ENCODE peak calls at places on chromosomes 2 and 18, in seven cellular contexts. One of them, this sample, is unnamed.

GRCh38 chr2:215695876-215696275 is 260.0 kb upstream of the FN1 start:
- DNase-seq in lung: no peak
- DNase-seq in MM.1S: no peak
- DNase-seq in upper lobe of right lung: no peak
- DNase-seq in fibroblast of villous mesenchyme: peak
- DNase-seq in tibial artery: no peak
- DNase-seq in GM12865: no peak
- DNase-seq in this sample: no peak

GRCh38 chr2:239760596-239760995 is 264.5 kb downstream of the NDUFA10 start:
- DNase-seq in lung: no peak
- DNase-seq in tibial artery: no peak
- DNase-seq in upper lobe of right lung: peak
- DNase-seq in GM12865: no peak
- DNase-seq in fibroblast of villous mesenchyme: no peak
- DNase-seq in MM.1S: no peak
- DNase-seq in this sample: no peak

GRCh38 chr2:205800257-205800656 is 118.0 kb downstream of the NRP2 start:
- DNase-seq in tibial artery: no peak
- DNase-seq in GM12865: no peak
- DNase-seq in upper lobe of right lung: no peak
- DNase-seq in lung: no peak
- DNase-seq in MM.1S: no peak
- DNase-seq in fibroblast of villous mesenchyme: peak
- DNase-seq in this sample: no peak

GRCh38 chr2:85243101-85244072 is 84.4 kb downstream of the TGOLN2 start:
- DNase-seq in fibroblast of villous mesenchyme: no peak
- DNase-seq in MM.1S: no peak
- DNase-seq in tibial artery: peak
- DNase-seq in GM12865: peak
- DNase-seq in upper lobe of right lung: peak
- DNase-seq in lung: peak
- DNase-seq in this sample: no peak

GRCh38 chr18:41457730-41458129 is 497.3 kb upstream of the PIK3C3 start:
- DNase-seq in upper lobe of right lung: no peak
- DNase-seq in MM.1S: no peak
- DNase-seq in lung: no peak
- DNase-seq in fibroblast of villous mesenchyme: no peak
- DNase-seq in tibial artery: no peak
- DNase-seq in GM12865: no peak
- DNase-seq in this sample: no peak

GRCh38 chr2:76640905-76641304 is 881.3 kb downstream of the LRRTM4 start:
- DNase-seq in GM12865: no peak
- DNase-seq in MM.1S: no peak
- DNase-seq in fibroblast of villous mesenchyme: no peak
- DNase-seq in tibial artery: no peak
- DNase-seq in lung: no peak
- DNase-seq in upper lobe of right lung: no peak
- DNase-seq in this sample: no peak

GRCh38 chr2:86370579-86370978 is 33.2 kb upstream of the REEP1 start:
- DNase-seq in lung: no peak
- DNase-seq in MM.1S: no peak
- DNase-seq in tibial artery: no peak
- DNase-seq in fibroblast of villous mesenchyme: no peak
- DNase-seq in GM12865: no peak
- DNase-seq in upper lobe of right lung: no peak
- DNase-seq in this sample: no peak

GRCh38 chr2:45879936-45880335 is 228.5 kb downstream of the PRKCE start:
- DNase-seq in GM12865: no peak
- DNase-seq in lung: no peak
- DNase-seq in tibial artery: no peak
- DNase-seq in fibroblast of villous mesenchyme: no peak
- DNase-seq in MM.1S: no peak
- DNase-seq in upper lobe of right lung: no peak
- DNase-seq in this sample: no peak

GRCh38 chr2:216372761-216373291 is 543 bp upstream of the MARCHF4 start:
- DNase-seq in MM.1S: no peak
- DNase-seq in fibroblast of villous mesenchyme: peak
- DNase-seq in lung: no peak
- DNase-seq in GM12865: no peak
- DNase-seq in upper lobe of right lung: no peak
- DNase-seq in tibial artery: no peak
- DNase-seq in this sample: no peak

GRCh38 chr2:45469314-45470099 is 141.6 kb downstream of the SRBD1 start:
- DNase-seq in upper lobe of right lung: no peak
- DNase-seq in tibial artery: peak
- DNase-seq in lung: no peak
- DNase-seq in fibroblast of villous mesenchyme: peak
- DNase-seq in MM.1S: peak
- DNase-seq in GM12865: peak
- DNase-seq in this sample: no peak

GRCh38 chr2:51000849-51001617 is 30.9 kb downstream of the NRXN1 start:
- DNase-seq in fibroblast of villous mesenchyme: no peak
- DNase-seq in upper lobe of right lung: no peak
- DNase-seq in tibial artery: no peak
- DNase-seq in GM12865: no peak
- DNase-seq in lung: no peak
- DNase-seq in MM.1S: no peak
- DNase-seq in this sample: no peak

GRCh38 chr2:188884552-188884951 is 89.6 kb upstream of the COL3A1 start:
- DNase-seq in GM12865: no peak
- DNase-seq in lung: no peak
- DNase-seq in tibial artery: no peak
- DNase-seq in MM.1S: no peak
- DNase-seq in fibroblast of villous mesenchyme: peak
- DNase-seq in upper lobe of right lung: no peak
- DNase-seq in this sample: no peak

GRCh38 chr18:38933910-38934510 is 1368.4 kb upstream of the CELF4 start:
- DNase-seq in fibroblast of villous mesenchyme: no peak
- DNase-seq in tibial artery: no peak
- DNase-seq in upper lobe of right lung: no peak
- DNase-seq in GM12865: peak
- DNase-seq in MM.1S: no peak
- DNase-seq in lung: no peak
- DNase-seq in this sample: no peak

GRCh38 chr18:58541137-58541788 is 87.6 kb downstream of the ALPK2 start:
- DNase-seq in tibial artery: no peak
- DNase-seq in lung: no peak
- DNase-seq in MM.1S: peak
- DNase-seq in GM12865: peak
- DNase-seq in upper lobe of right lung: no peak
- DNase-seq in fibroblast of villous mesenchyme: no peak
- DNase-seq in this sample: peak

GRCh38 chr2:64405476-64406406 is 48.2 kb upstream of the LGALSL start:
- DNase-seq in tibial artery: peak
- DNase-seq in upper lobe of right lung: no peak
- DNase-seq in GM12865: no peak
- DNase-seq in MM.1S: no peak
- DNase-seq in lung: no peak
- DNase-seq in fibroblast of villous mesenchyme: peak
- DNase-seq in this sample: peak

GRCh38 chr18:75116809-75117208 is 92.1 kb downstream of the PTGR3 start:
- DNase-seq in fibroblast of villous mesenchyme: no peak
- DNase-seq in upper lobe of right lung: no peak
- DNase-seq in MM.1S: no peak
- DNase-seq in lung: no peak
- DNase-seq in GM12865: no peak
- DNase-seq in tibial artery: no peak
- DNase-seq in this sample: no peak

GRCh38 chr2:150100834-150101233 is 386.6 kb downstream of the RND3 start:
- DNase-seq in MM.1S: no peak
- DNase-seq in GM12865: no peak
- DNase-seq in lung: no peak
- DNase-seq in fibroblast of villous mesenchyme: no peak
- DNase-seq in tibial artery: no peak
- DNase-seq in upper lobe of right lung: no peak
- DNase-seq in this sample: no peak

GRCh38 chr2:85327757-85328617 is at the start of gene TGOLN2:
- DNase-seq in upper lobe of right lung: peak
- DNase-seq in GM12865: peak
- DNase-seq in fibroblast of villous mesenchyme: peak
- DNase-seq in tibial artery: peak
- DNase-seq in MM.1S: peak
- DNase-seq in lung: peak
- DNase-seq in this sample: peak

GRCh38 chr18:55053976-55054375 is 94.7 kb upstream of the CCDC68 start:
- DNase-seq in tibial artery: no peak
- DNase-seq in MM.1S: no peak
- DNase-seq in GM12865: no peak
- DNase-seq in fibroblast of villous mesenchyme: no peak
- DNase-seq in lung: no peak
- DNase-seq in upper lobe of right lung: no peak
- DNase-seq in this sample: no peak

GRCh38 chr2:220076734-220077133 is 449.3 kb downstream of the SLC4A3 start:
- DNase-seq in lung: no peak
- DNase-seq in tibial artery: peak
- DNase-seq in MM.1S: no peak
- DNase-seq in GM12865: no peak
- DNase-seq in fibroblast of villous mesenchyme: peak
- DNase-seq in upper lobe of right lung: no peak
- DNase-seq in this sample: peak

GRCh38 chr18:33183136-33183535 is 257.4 kb downstream of the CCDC178 start:
- DNase-seq in lung: no peak
- DNase-seq in GM12865: no peak
- DNase-seq in upper lobe of right lung: no peak
- DNase-seq in MM.1S: no peak
- DNase-seq in tibial artery: no peak
- DNase-seq in fibroblast of villous mesenchyme: no peak
- DNase-seq in this sample: no peak

GRCh38 chr2:17621781-17622180 is 81.3 kb downstream of the VSNL1 start:
- DNase-seq in tibial artery: no peak
- DNase-seq in fibroblast of villous mesenchyme: peak
- DNase-seq in lung: no peak
- DNase-seq in upper lobe of right lung: no peak
- DNase-seq in MM.1S: no peak
- DNase-seq in GM12865: no peak
- DNase-seq in this sample: no peak

GRCh38 chr2:17617508-17617907 is 77.0 kb downstream of the VSNL1 start:
- DNase-seq in fibroblast of villous mesenchyme: no peak
- DNase-seq in MM.1S: no peak
- DNase-seq in GM12865: no peak
- DNase-seq in lung: no peak
- DNase-seq in upper lobe of right lung: no peak
- DNase-seq in tibial artery: no peak
- DNase-seq in this sample: no peak

GRCh38 chr2:17620841-17621240 is 80.3 kb downstream of the VSNL1 start:
- DNase-seq in MM.1S: no peak
- DNase-seq in upper lobe of right lung: no peak
- DNase-seq in fibroblast of villous mesenchyme: peak
- DNase-seq in lung: no peak
- DNase-seq in GM12865: no peak
- DNase-seq in tibial artery: no peak
- DNase-seq in this sample: no peak

GRCh38 chr2:17617955-17618354 is 77.5 kb downstream of the VSNL1 start:
- DNase-seq in lung: no peak
- DNase-seq in GM12865: no peak
- DNase-seq in fibroblast of villous mesenchyme: no peak
- DNase-seq in MM.1S: no peak
- DNase-seq in upper lobe of right lung: no peak
- DNase-seq in tibial artery: no peak
- DNase-seq in this sample: no peak

GRCh38 chr2:17620280-17620679 is 79.8 kb downstream of the VSNL1 start:
- DNase-seq in lung: no peak
- DNase-seq in upper lobe of right lung: no peak
- DNase-seq in GM12865: no peak
- DNase-seq in tibial artery: no peak
- DNase-seq in fibroblast of villous mesenchyme: no peak
- DNase-seq in MM.1S: no peak
- DNase-seq in this sample: peak
- H3K4me3 ChIP-seq in lung: no peak
- H3K4me3 ChIP-seq in upper lobe of right lung: no peak
- H3K4me3 ChIP-seq in GM12865: no peak
- H3K4me3 ChIP-seq in tibial artery: no peak
- H3K4me3 ChIP-seq in fibroblast of villous mesenchyme: no peak
- H3K4me3 ChIP-seq in MM.1S: no peak
- H3K4me3 ChIP-seq in this sample: no peak

GRCh38 chr2:181570833-181571661 is 85.9 kb downstream of the CERKL start:
- DNase-seq in GM12865: peak
- DNase-seq in tibial artery: no peak
- DNase-seq in fibroblast of villous mesenchyme: peak
- DNase-seq in MM.1S: no peak
- DNase-seq in upper lobe of right lung: no peak
- DNase-seq in lung: no peak
- DNase-seq in this sample: no peak
- TF ChIP-seq CTCF in GM12865: peak
- TF ChIP-seq CTCF in tibial artery: no peak
- TF ChIP-seq CTCF in fibroblast of villous mesenchyme: peak
- TF ChIP-seq CTCF in MM.1S: peak
- TF ChIP-seq CTCF in upper lobe of right lung: peak
- TF ChIP-seq CTCF in lung: no peak
- TF ChIP-seq CTCF in this sample: no peak

DNA sequence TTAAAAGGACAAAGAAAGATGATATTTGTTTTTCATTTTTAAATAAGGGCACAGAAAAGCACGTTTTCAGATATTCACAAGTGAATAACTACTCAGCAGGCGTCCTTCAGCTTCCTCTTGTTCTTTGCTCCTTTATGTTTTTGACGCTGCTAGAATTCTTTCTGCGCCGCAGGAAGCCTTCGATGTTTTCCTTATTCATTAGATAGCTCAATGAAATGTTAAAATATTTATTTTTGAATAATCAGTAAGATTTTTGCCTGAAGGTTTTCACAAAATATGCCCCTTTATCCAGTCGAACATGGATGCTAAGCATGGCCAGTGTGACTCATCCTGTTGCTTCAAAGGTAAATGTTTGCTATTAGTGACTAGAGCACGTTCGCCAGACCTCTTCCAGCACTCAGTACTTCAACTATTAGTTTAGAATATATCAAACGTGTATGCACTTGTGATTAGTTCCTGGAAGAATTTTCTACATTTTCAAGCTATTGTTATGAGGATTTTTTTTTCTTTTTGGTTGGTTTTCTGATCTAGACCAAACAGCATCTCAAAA is 7.6 kb upstream of the MEIS1 start:
- DNase-seq in lung: no peak
- DNase-seq in upper lobe of right lung: no peak
- DNase-seq in fibroblast of villous mesenchyme: no peak
- DNase-seq in tibial artery: no peak
- DNase-seq in MM.1S: no peak
- DNase-seq in GM12865: no peak
- DNase-seq in this sample: no peak
- H3K4me3 ChIP-seq in lung: no peak
- H3K4me3 ChIP-seq in upper lobe of right lung: no peak
- H3K4me3 ChIP-seq in fibroblast of villous mesenchyme: no peak
- H3K4me3 ChIP-seq in tibial artery: no peak
- H3K4me3 ChIP-seq in MM.1S: no peak
- H3K4me3 ChIP-seq in GM12865: no peak
- H3K4me3 ChIP-seq in this sample: no peak

DNA sequence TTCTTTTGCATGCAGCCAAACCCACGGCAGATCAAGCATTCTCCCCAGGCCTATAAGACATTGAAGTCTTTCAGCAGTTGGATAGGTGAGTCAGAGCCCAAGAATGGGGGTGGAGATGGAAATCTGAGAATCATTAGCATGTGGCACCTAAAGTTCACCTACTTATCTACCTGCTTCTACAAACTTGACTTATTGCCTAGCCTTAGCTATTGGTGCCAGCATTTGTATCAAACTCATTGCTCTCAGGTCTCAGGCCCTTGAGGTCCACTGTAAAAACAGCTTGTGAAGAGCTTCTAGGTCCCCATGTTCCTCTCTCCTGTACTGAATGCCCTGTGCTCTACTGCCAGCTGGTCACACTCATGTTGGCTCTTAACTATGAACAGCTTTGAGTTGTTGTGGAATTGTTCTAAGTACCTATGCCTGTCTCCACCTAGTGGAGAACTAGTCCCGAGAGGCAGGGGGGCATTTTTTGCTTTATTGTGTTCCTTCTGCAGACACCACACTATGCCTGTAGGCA is 278.4 kb upstream of the SPRED2 start:
- DNase-seq in fibroblast of villous mesenchyme: peak
- DNase-seq in lung: no peak
- DNase-seq in GM12865: peak
- DNase-seq in MM.1S: no peak
- DNase-seq in tibial artery: no peak
- DNase-seq in upper lobe of right lung: no peak
- DNase-seq in this sample: peak
- TF ChIP-seq CTCF in fibroblast of villous mesenchyme: peak
- TF ChIP-seq CTCF in lung: no peak
- TF ChIP-seq CTCF in GM12865: peak
- TF ChIP-seq CTCF in MM.1S: peak
- TF ChIP-seq CTCF in tibial artery: no peak
- TF ChIP-seq CTCF in upper lobe of right lung: peak
- TF ChIP-seq CTCF in this sample: peak

This sample was measured in HFF-Myc.